ENCODE peak calls at places on chromosomes 4 and X, in six cellular contexts. One of them, this sample, is unnamed.

GRCh38 chr4:150315175-150315574 is 236.9 kb downstream of the DCLK2 start:
- DNase-seq in Right ventricle myocardium superior: no peak
- DNase-seq in stimulated activated CD4-positive, alpha-beta T cell treated with anti-CD3 and anti-CD28 coated beads, Interleukin-12 subunit alpha, Interleukin-12 subunit beta, amount 100 ng/mL, for 48 hours: no peak
- DNase-seq in heart right ventricle: no peak
- DNase-seq in stimulated activated CD8-positive, alpha-beta memory T cell treated with anti-CD3 and anti-CD28 coated beads, Interleukin-2, amount 100 ng/mL, for 48 hours: no peak
- DNase-seq in EH: peak; percentile 36
- DNase-seq in this sample: no peak

GRCh38 chr4:122668241-122668640 is 47.4 kb upstream of the IL21 start:
- DNase-seq in Right ventricle myocardium superior: no peak
- DNase-seq in stimulated activated CD4-positive, alpha-beta T cell treated with anti-CD3 and anti-CD28 coated beads, Interleukin-12 subunit alpha, Interleukin-12 subunit beta, amount 100 ng/mL, for 48 hours: no peak
- DNase-seq in heart right ventricle: no peak
- DNase-seq in stimulated activated CD8-positive, alpha-beta memory T cell treated with anti-CD3 and anti-CD28 coated beads, Interleukin-2, amount 100 ng/mL, for 48 hours: no peak
- DNase-seq in EH: peak; percentile 88
- DNase-seq in this sample: no peak

GRCh38 chrX:12400218-12400617 is 261.9 kb downstream of the FRMPD4 start:
- DNase-seq in Right ventricle myocardium superior: no peak
- DNase-seq in stimulated activated CD4-positive, alpha-beta T cell treated with anti-CD3 and anti-CD28 coated beads, Interleukin-12 subunit alpha, Interleukin-12 subunit beta, amount 100 ng/mL, for 48 hours: no peak
- DNase-seq in heart right ventricle: no peak
- DNase-seq in stimulated activated CD8-positive, alpha-beta memory T cell treated with anti-CD3 and anti-CD28 coated beads, Interleukin-2, amount 100 ng/mL, for 48 hours: no peak
- DNase-seq in EH: no peak
- DNase-seq in this sample: no peak

GRCh38 chrX:134676440-134676839 is 18.2 kb upstream of the PLAC1 start:
- DNase-seq in Right ventricle myocardium superior: no peak
- DNase-seq in stimulated activated CD4-positive, alpha-beta T cell treated with anti-CD3 and anti-CD28 coated beads, Interleukin-12 subunit alpha, Interleukin-12 subunit beta, amount 100 ng/mL, for 48 hours: no peak
- DNase-seq in heart right ventricle: no peak
- DNase-seq in stimulated activated CD8-positive, alpha-beta memory T cell treated with anti-CD3 and anti-CD28 coated beads, Interleukin-2, amount 100 ng/mL, for 48 hours: no peak
- DNase-seq in EH: peak; percentile 85
- DNase-seq in this sample: no peak

GRCh38 chr4:127686656-127687055 is 43.5 kb upstream of the SLC25A31 start:
- DNase-seq in Right ventricle myocardium superior: no peak
- DNase-seq in stimulated activated CD4-positive, alpha-beta T cell treated with anti-CD3 and anti-CD28 coated beads, Interleukin-12 subunit alpha, Interleukin-12 subunit beta, amount 100 ng/mL, for 48 hours: no peak
- DNase-seq in heart right ventricle: no peak
- DNase-seq in stimulated activated CD8-positive, alpha-beta memory T cell treated with anti-CD3 and anti-CD28 coated beads, Interleukin-2, amount 100 ng/mL, for 48 hours: no peak
- DNase-seq in EH: peak; percentile 51
- DNase-seq in this sample: no peak

GRCh38 chr4:75513529-75514130 is 573 bp downstream of the RCHY1 start:
- DNase-seq in Right ventricle myocardium superior: no peak
- DNase-seq in stimulated activated CD4-positive, alpha-beta T cell treated with anti-CD3 and anti-CD28 coated beads, Interleukin-12 subunit alpha, Interleukin-12 subunit beta, amount 100 ng/mL, for 48 hours: no peak
- DNase-seq in heart right ventricle: no peak
- DNase-seq in stimulated activated CD8-positive, alpha-beta memory T cell treated with anti-CD3 and anti-CD28 coated beads, Interleukin-2, amount 100 ng/mL, for 48 hours: no peak
- DNase-seq in EH: peak; percentile 18
- DNase-seq in this sample: no peak

GRCh38 chr4:112881842-112882241 is 167.6 kb upstream of the ANK2 start:
- DNase-seq in Right ventricle myocardium superior: no peak
- DNase-seq in stimulated activated CD4-positive, alpha-beta T cell treated with anti-CD3 and anti-CD28 coated beads, Interleukin-12 subunit alpha, Interleukin-12 subunit beta, amount 100 ng/mL, for 48 hours: no peak
- DNase-seq in heart right ventricle: no peak
- DNase-seq in stimulated activated CD8-positive, alpha-beta memory T cell treated with anti-CD3 and anti-CD28 coated beads, Interleukin-2, amount 100 ng/mL, for 48 hours: no peak
- DNase-seq in EH: no peak
- DNase-seq in this sample: no peak

GRCh38 chrX:82585868-82586267 is 922.2 kb upstream of the POU3F4 start:
- DNase-seq in Right ventricle myocardium superior: no peak
- DNase-seq in stimulated activated CD4-positive, alpha-beta T cell treated with anti-CD3 and anti-CD28 coated beads, Interleukin-12 subunit alpha, Interleukin-12 subunit beta, amount 100 ng/mL, for 48 hours: no peak
- DNase-seq in heart right ventricle: no peak
- DNase-seq in stimulated activated CD8-positive, alpha-beta memory T cell treated with anti-CD3 and anti-CD28 coated beads, Interleukin-2, amount 100 ng/mL, for 48 hours: no peak
- DNase-seq in EH: no peak
- DNase-seq in this sample: no peak

GRCh38 chr4:54877006-54877405 is 219.2 kb downstream of the KIT start:
- DNase-seq in Right ventricle myocardium superior: no peak
- DNase-seq in stimulated activated CD4-positive, alpha-beta T cell treated with anti-CD3 and anti-CD28 coated beads, Interleukin-12 subunit alpha, Interleukin-12 subunit beta, amount 100 ng/mL, for 48 hours: no peak
- DNase-seq in heart right ventricle: no peak
- DNase-seq in stimulated activated CD8-positive, alpha-beta memory T cell treated with anti-CD3 and anti-CD28 coated beads, Interleukin-2, amount 100 ng/mL, for 48 hours: no peak
- DNase-seq in EH: peak; percentile 78
- DNase-seq in this sample: no peak

GRCh38 chr4:188841523-188841922 is 702.3 kb downstream of the TRIML1 start:
- DNase-seq in Right ventricle myocardium superior: no peak
- DNase-seq in stimulated activated CD4-positive, alpha-beta T cell treated with anti-CD3 and anti-CD28 coated beads, Interleukin-12 subunit alpha, Interleukin-12 subunit beta, amount 100 ng/mL, for 48 hours: no peak
- DNase-seq in heart right ventricle: no peak
- DNase-seq in stimulated activated CD8-positive, alpha-beta memory T cell treated with anti-CD3 and anti-CD28 coated beads, Interleukin-2, amount 100 ng/mL, for 48 hours: no peak
- DNase-seq in EH: no peak
- DNase-seq in this sample: no peak

GRCh38 chr4:154779362-154779947 is 1.6 kb upstream of the RBM46 start:
- DNase-seq in Right ventricle myocardium superior: no peak
- DNase-seq in stimulated activated CD4-positive, alpha-beta T cell treated with anti-CD3 and anti-CD28 coated beads, Interleukin-12 subunit alpha, Interleukin-12 subunit beta, amount 100 ng/mL, for 48 hours: no peak
- DNase-seq in heart right ventricle: no peak
- DNase-seq in stimulated activated CD8-positive, alpha-beta memory T cell treated with anti-CD3 and anti-CD28 coated beads, Interleukin-2, amount 100 ng/mL, for 48 hours: no peak
- DNase-seq in EH: peak; percentile 39
- DNase-seq in this sample: no peak

GRCh38 chr4:169102011-169102410 is 92.0 kb upstream of the CBR4 start:
- DNase-seq in Right ventricle myocardium superior: no peak
- DNase-seq in stimulated activated CD4-positive, alpha-beta T cell treated with anti-CD3 and anti-CD28 coated beads, Interleukin-12 subunit alpha, Interleukin-12 subunit beta, amount 100 ng/mL, for 48 hours: no peak
- DNase-seq in heart right ventricle: no peak
- DNase-seq in stimulated activated CD8-positive, alpha-beta memory T cell treated with anti-CD3 and anti-CD28 coated beads, Interleukin-2, amount 100 ng/mL, for 48 hours: no peak
- DNase-seq in EH: no peak
- DNase-seq in this sample: no peak

GRCh38 chr4:141647982-141648381 is 11.6 kb downstream of the IL15 start:
- DNase-seq in Right ventricle myocardium superior: no peak
- DNase-seq in stimulated activated CD4-positive, alpha-beta T cell treated with anti-CD3 and anti-CD28 coated beads, Interleukin-12 subunit alpha, Interleukin-12 subunit beta, amount 100 ng/mL, for 48 hours: no peak
- DNase-seq in heart right ventricle: no peak
- DNase-seq in stimulated activated CD8-positive, alpha-beta memory T cell treated with anti-CD3 and anti-CD28 coated beads, Interleukin-2, amount 100 ng/mL, for 48 hours: no peak
- DNase-seq in EH: no peak
- DNase-seq in this sample: no peak

GRCh38 chr4:137124278-137124932 is 407.9 kb downstream of the PCDH18 start:
- DNase-seq in Right ventricle myocardium superior: no peak
- DNase-seq in stimulated activated CD4-positive, alpha-beta T cell treated with anti-CD3 and anti-CD28 coated beads, Interleukin-12 subunit alpha, Interleukin-12 subunit beta, amount 100 ng/mL, for 48 hours: no peak
- DNase-seq in heart right ventricle: no peak
- DNase-seq in stimulated activated CD8-positive, alpha-beta memory T cell treated with anti-CD3 and anti-CD28 coated beads, Interleukin-2, amount 100 ng/mL, for 48 hours: no peak
- DNase-seq in EH: peak; percentile 82
- DNase-seq in this sample: no peak

GRCh38 chr4:7394681-7395451 is 39.9 kb downstream of the PSAPL1 start:
- DNase-seq in Right ventricle myocardium superior: no peak
- DNase-seq in stimulated activated CD4-positive, alpha-beta T cell treated with anti-CD3 and anti-CD28 coated beads, Interleukin-12 subunit alpha, Interleukin-12 subunit beta, amount 100 ng/mL, for 48 hours: no peak
- DNase-seq in heart right ventricle: no peak
- DNase-seq in stimulated activated CD8-positive, alpha-beta memory T cell treated with anti-CD3 and anti-CD28 coated beads, Interleukin-2, amount 100 ng/mL, for 48 hours: no peak
- DNase-seq in EH: no peak
- DNase-seq in this sample: no peak

GRCh38 chrX:125289920-125290319 is 29.8 kb upstream of the TEX13C start:
- DNase-seq in Right ventricle myocardium superior: no peak
- DNase-seq in stimulated activated CD4-positive, alpha-beta T cell treated with anti-CD3 and anti-CD28 coated beads, Interleukin-12 subunit alpha, Interleukin-12 subunit beta, amount 100 ng/mL, for 48 hours: no peak
- DNase-seq in heart right ventricle: no peak
- DNase-seq in stimulated activated CD8-positive, alpha-beta memory T cell treated with anti-CD3 and anti-CD28 coated beads, Interleukin-2, amount 100 ng/mL, for 48 hours: no peak
- DNase-seq in EH: no peak
- DNase-seq in this sample: no peak

GRCh38 chr4:76420901-76421581 is at the start of gene CCDC158:
- DNase-seq in Right ventricle myocardium superior: peak; percentile 52
- DNase-seq in stimulated activated CD4-positive, alpha-beta T cell treated with anti-CD3 and anti-CD28 coated beads, Interleukin-12 subunit alpha, Interleukin-12 subunit beta, amount 100 ng/mL, for 48 hours: no peak
- DNase-seq in heart right ventricle: peak; percentile 33
- DNase-seq in stimulated activated CD8-positive, alpha-beta memory T cell treated with anti-CD3 and anti-CD28 coated beads, Interleukin-2, amount 100 ng/mL, for 48 hours: no peak
- DNase-seq in EH: peak; percentile 32
- DNase-seq in this sample: no peak

GRCh38 chr4:9898596-9899345 is 117.3 kb downstream of the DRD5 start:
- DNase-seq in Right ventricle myocardium superior: peak; percentile 72
- DNase-seq in stimulated activated CD4-positive, alpha-beta T cell treated with anti-CD3 and anti-CD28 coated beads, Interleukin-12 subunit alpha, Interleukin-12 subunit beta, amount 100 ng/mL, for 48 hours: no peak
- DNase-seq in heart right ventricle: peak; percentile 46
- DNase-seq in stimulated activated CD8-positive, alpha-beta memory T cell treated with anti-CD3 and anti-CD28 coated beads, Interleukin-2, amount 100 ng/mL, for 48 hours: no peak
- DNase-seq in EH: peak; percentile 36
- DNase-seq in this sample: peak; percentile 57

GRCh38 chr4:8081621-8082516 is 76.7 kb downstream of the ABLIM2 start:
- DNase-seq in Right ventricle myocardium superior: peak; percentile 31
- DNase-seq in stimulated activated CD4-positive, alpha-beta T cell treated with anti-CD3 and anti-CD28 coated beads, Interleukin-12 subunit alpha, Interleukin-12 subunit beta, amount 100 ng/mL, for 48 hours: no peak
- DNase-seq in heart right ventricle: no peak
- DNase-seq in stimulated activated CD8-positive, alpha-beta memory T cell treated with anti-CD3 and anti-CD28 coated beads, Interleukin-2, amount 100 ng/mL, for 48 hours: no peak
- DNase-seq in EH: no peak
- DNase-seq in this sample: no peak

GRCh38 chrX:51899741-51900140 is 6.3 kb downstream of the MAGED1 start:
- DNase-seq in Right ventricle myocardium superior: no peak
- DNase-seq in stimulated activated CD4-positive, alpha-beta T cell treated with anti-CD3 and anti-CD28 coated beads, Interleukin-12 subunit alpha, Interleukin-12 subunit beta, amount 100 ng/mL, for 48 hours: no peak
- DNase-seq in heart right ventricle: no peak
- DNase-seq in stimulated activated CD8-positive, alpha-beta memory T cell treated with anti-CD3 and anti-CD28 coated beads, Interleukin-2, amount 100 ng/mL, for 48 hours: no peak
- DNase-seq in EH: peak; percentile 85
- DNase-seq in this sample: no peak

GRCh38 chrX:22037911-22038537 is 5.9 kb downstream of the PHEX start:
- DNase-seq in Right ventricle myocardium superior: no peak
- DNase-seq in stimulated activated CD4-positive, alpha-beta T cell treated with anti-CD3 and anti-CD28 coated beads, Interleukin-12 subunit alpha, Interleukin-12 subunit beta, amount 100 ng/mL, for 48 hours: no peak
- DNase-seq in heart right ventricle: no peak
- DNase-seq in stimulated activated CD8-positive, alpha-beta memory T cell treated with anti-CD3 and anti-CD28 coated beads, Interleukin-2, amount 100 ng/mL, for 48 hours: no peak
- DNase-seq in EH: no peak
- DNase-seq in this sample: no peak

GRCh38 chr4:184782731-184783472 is 42.9 kb downstream of the ACSL1 start:
- DNase-seq in Right ventricle myocardium superior: no peak
- DNase-seq in stimulated activated CD4-positive, alpha-beta T cell treated with anti-CD3 and anti-CD28 coated beads, Interleukin-12 subunit alpha, Interleukin-12 subunit beta, amount 100 ng/mL, for 48 hours: no peak
- DNase-seq in heart right ventricle: no peak
- DNase-seq in stimulated activated CD8-positive, alpha-beta memory T cell treated with anti-CD3 and anti-CD28 coated beads, Interleukin-2, amount 100 ng/mL, for 48 hours: no peak
- DNase-seq in EH: no peak
- DNase-seq in this sample: no peak

GRCh38 chr4:112153222-112153791 is 8.1 kb downstream of the FAM241A start:
- DNase-seq in Right ventricle myocardium superior: no peak
- DNase-seq in stimulated activated CD4-positive, alpha-beta T cell treated with anti-CD3 and anti-CD28 coated beads, Interleukin-12 subunit alpha, Interleukin-12 subunit beta, amount 100 ng/mL, for 48 hours: no peak
- DNase-seq in heart right ventricle: no peak
- DNase-seq in stimulated activated CD8-positive, alpha-beta memory T cell treated with anti-CD3 and anti-CD28 coated beads, Interleukin-2, amount 100 ng/mL, for 48 hours: no peak
- DNase-seq in EH: no peak
- DNase-seq in this sample: no peak

GRCh38 chr4:88891636-88892035 is 165.3 kb downstream of the FAM13A start:
- DNase-seq in Right ventricle myocardium superior: no peak
- DNase-seq in stimulated activated CD4-positive, alpha-beta T cell treated with anti-CD3 and anti-CD28 coated beads, Interleukin-12 subunit alpha, Interleukin-12 subunit beta, amount 100 ng/mL, for 48 hours: no peak
- DNase-seq in heart right ventricle: no peak
- DNase-seq in stimulated activated CD8-positive, alpha-beta memory T cell treated with anti-CD3 and anti-CD28 coated beads, Interleukin-2, amount 100 ng/mL, for 48 hours: no peak
- DNase-seq in EH: no peak
- DNase-seq in this sample: no peak

GRCh38 chr4:123250843-123251242 is 145.8 kb upstream of the SPRY1 start:
- DNase-seq in Right ventricle myocardium superior: peak; percentile 53
- DNase-seq in stimulated activated CD4-positive, alpha-beta T cell treated with anti-CD3 and anti-CD28 coated beads, Interleukin-12 subunit alpha, Interleukin-12 subunit beta, amount 100 ng/mL, for 48 hours: no peak
- DNase-seq in heart right ventricle: peak; percentile 33
- DNase-seq in stimulated activated CD8-positive, alpha-beta memory T cell treated with anti-CD3 and anti-CD28 coated beads, Interleukin-2, amount 100 ng/mL, for 48 hours: no peak
- DNase-seq in EH: peak; percentile 63
- DNase-seq in this sample: no peak

GRCh38 chr4:20422398-20422797 is 170.7 kb downstream of the SLIT2 start:
- DNase-seq in Right ventricle myocardium superior: no peak
- DNase-seq in stimulated activated CD4-positive, alpha-beta T cell treated with anti-CD3 and anti-CD28 coated beads, Interleukin-12 subunit alpha, Interleukin-12 subunit beta, amount 100 ng/mL, for 48 hours: peak; percentile 0
- DNase-seq in heart right ventricle: no peak
- DNase-seq in stimulated activated CD8-positive, alpha-beta memory T cell treated with anti-CD3 and anti-CD28 coated beads, Interleukin-2, amount 100 ng/mL, for 48 hours: no peak
- DNase-seq in EH: peak; percentile 60
- DNase-seq in this sample: no peak

GRCh38 chr4:102612824-102613366 is 111.7 kb downstream of the NFKB1 start:
- DNase-seq in Right ventricle myocardium superior: no peak
- DNase-seq in stimulated activated CD4-positive, alpha-beta T cell treated with anti-CD3 and anti-CD28 coated beads, Interleukin-12 subunit alpha, Interleukin-12 subunit beta, amount 100 ng/mL, for 48 hours: no peak
- DNase-seq in heart right ventricle: no peak
- DNase-seq in stimulated activated CD8-positive, alpha-beta memory T cell treated with anti-CD3 and anti-CD28 coated beads, Interleukin-2, amount 100 ng/mL, for 48 hours: no peak
- DNase-seq in EH: no peak
- DNase-seq in this sample: no peak

GRCh38 chrX:119685225-119686066 is 7.5 kb downstream of the SEPTIN6 start:
- DNase-seq in Right ventricle myocardium superior: no peak
- DNase-seq in stimulated activated CD4-positive, alpha-beta T cell treated with anti-CD3 and anti-CD28 coated beads, Interleukin-12 subunit alpha, Interleukin-12 subunit beta, amount 100 ng/mL, for 48 hours: no peak
- DNase-seq in heart right ventricle: peak; percentile 28
- DNase-seq in stimulated activated CD8-positive, alpha-beta memory T cell treated with anti-CD3 and anti-CD28 coated beads, Interleukin-2, amount 100 ng/mL, for 48 hours: no peak
- DNase-seq in EH: peak; percentile 28
- DNase-seq in this sample: no peak

GRCh38 chrX:107710617-107711391 is 64.8 kb downstream of the TSC22D3 start:
- DNase-seq in Right ventricle myocardium superior: no peak
- DNase-seq in stimulated activated CD4-positive, alpha-beta T cell treated with anti-CD3 and anti-CD28 coated beads, Interleukin-12 subunit alpha, Interleukin-12 subunit beta, amount 100 ng/mL, for 48 hours: no peak
- DNase-seq in heart right ventricle: no peak
- DNase-seq in stimulated activated CD8-positive, alpha-beta memory T cell treated with anti-CD3 and anti-CD28 coated beads, Interleukin-2, amount 100 ng/mL, for 48 hours: no peak
- DNase-seq in EH: peak; percentile 93
- DNase-seq in this sample: no peak

GRCh38 chr4:112840061-112840460 is 203.1 kb downstream of the LARP7 start:
- DNase-seq in Right ventricle myocardium superior: no peak
- DNase-seq in stimulated activated CD4-positive, alpha-beta T cell treated with anti-CD3 and anti-CD28 coated beads, Interleukin-12 subunit alpha, Interleukin-12 subunit beta, amount 100 ng/mL, for 48 hours: no peak
- DNase-seq in heart right ventricle: no peak
- DNase-seq in stimulated activated CD8-positive, alpha-beta memory T cell treated with anti-CD3 and anti-CD28 coated beads, Interleukin-2, amount 100 ng/mL, for 48 hours: no peak
- DNase-seq in EH: peak; percentile 30
- DNase-seq in this sample: no peak